ENCODE peak calls at places on chromosomes 12 and 14, in nine cellular contexts. D, H, M, W, E, X, F, I and C are unnamed samples.

GRCh38 chr12:126349383-126349782 is 1284.1 kb downstream of the AACS start:
- DNase-seq in I (no peak), M (no peak), X (no peak), F (no peak), D (no peak), H (no peak), E (no peak), W (no peak), C (no peak)

GRCh38 chr12:71725011-71725410 is 29.7 kb upstream of the RAB21 start:
- DNase-seq in X (no peak), W (no peak), I (no peak), F (no peak), H (no peak), E (no peak), D (no peak), M (no peak), C (no peak)

GRCh38 chr14:61977217-61977616 is 215.0 kb downstream of the SNAPC1 start:
- DNase-seq in F (no peak), H (no peak), X (no peak), I (no peak), W (no peak), E (no peak), M (no peak), D (no peak), C (no peak)

GRCh38 chr14:101083564-101084435 is 180.3 kb upstream of the RTL1 start:
- DNase-seq in H (no peak), F (no peak), I (no peak), X (no peak), M (no peak), E (peak; percentile 89), W (peak; percentile 27), D (no peak), C (peak; percentile 45)

GRCh38 chr12:122868471-122869177 is 27.3 kb downstream of the VPS37B start:
- DNase-seq in M (no peak), E (no peak), H (no peak), F (no peak), W (no peak), I (no peak), D (no peak), X (no peak), C (no peak)

GRCh38 chr14:62117010-62117717 is 354.9 kb downstream of the SNAPC1 start:
- DNase-seq in E (peak; percentile 98), X (peak; percentile 35), D (peak; percentile 93), M (no peak), I (peak; percentile 87), F (peak; percentile 29), W (peak; percentile 53), H (peak; percentile 93), C (peak; percentile 77)

GRCh38 chr14:105325716-105326567 is 11.4 kb downstream of the PACS2 start:
- DNase-seq in W (no peak), I (no peak), F (no peak), H (no peak), E (peak; percentile 22), M (no peak), X (no peak), D (no peak), C (no peak)

GRCh38 chr14:25411933-25412757 is 362.2 kb upstream of the STXBP6 start:
- DNase-seq in F (no peak), W (no peak), E (peak; percentile 87), X (no peak), H (no peak), I (no peak), M (no peak), D (peak; percentile 35), C (no peak)

GRCh38 chr12:44835641-44836379 is 40.3 kb downstream of the NELL2 start:
- DNase-seq in W (no peak), F (no peak), H (no peak), D (no peak), E (no peak), X (peak; percentile 5), I (no peak), M (no peak), C (no peak)

GRCh38 chr14:21768116-21768874 is 94.7 kb upstream of the OR4E1 start:
- DNase-seq in X (peak; percentile 45), H (peak; percentile 65), E (peak; percentile 68), W (no peak), M (peak; percentile 11), D (peak; percentile 42), I (peak; percentile 4), F (no peak), C (no peak)

GRCh38 chr12:56645201-56645716 is 525 bp downstream of the ATP5F1B start:
- DNase-seq in I (no peak), E (peak; percentile 70), H (peak; percentile 21), M (no peak), D (no peak), W (no peak), F (no peak), X (no peak), C (no peak)

GRCh38 chr12:115010324-115010995 is 326.5 kb upstream of the TBX3 start:
- DNase-seq in X (no peak), I (no peak), M (no peak), D (no peak), F (no peak), E (no peak), H (no peak), W (no peak), C (no peak)

DNA sequence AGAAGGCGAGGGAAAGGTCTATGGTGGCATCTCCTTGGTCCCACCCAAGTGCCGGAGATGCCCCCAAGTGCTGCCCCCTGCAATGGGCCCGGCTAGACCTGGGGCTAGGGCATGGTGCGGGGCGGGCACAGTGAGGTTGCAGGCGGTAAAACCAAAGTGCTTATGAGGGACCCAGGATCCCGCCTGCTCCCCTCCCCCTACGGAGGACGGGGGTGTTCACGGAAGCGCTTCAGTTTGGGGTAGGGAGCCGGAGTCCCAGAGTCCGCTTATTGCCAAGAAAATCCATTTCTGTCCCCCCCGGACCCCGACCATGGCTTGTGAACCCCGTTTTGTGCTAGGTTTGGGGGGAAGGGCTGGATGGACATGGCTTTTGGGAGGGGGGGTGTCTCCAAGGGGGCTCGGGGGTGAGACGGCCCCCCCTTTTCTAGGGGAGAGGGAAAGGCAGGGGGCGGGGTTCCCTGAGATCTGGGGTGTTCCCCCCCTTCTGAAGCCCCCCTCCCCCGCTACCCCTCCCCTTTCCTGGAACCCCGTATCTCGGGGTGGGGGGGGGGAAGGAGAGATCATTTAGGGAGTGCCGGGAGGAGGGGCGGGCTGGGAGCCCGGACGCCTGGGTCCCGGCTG is 5.4 kb upstream of the GPR84 start:
- DNase-seq in H (no peak), I (no peak), X (no peak), E (peak; percentile 70), D (no peak), W (no peak), M (no peak), F (peak; percentile 42), C (no peak)
- H3K27ac ChIP-seq in H (no peak overlapping the region), I (no peak overlapping the region), X (no peak overlapping the region), E (no peak overlapping the region), D (no peak overlapping the region), W (no peak overlapping the region), M (no peak overlapping the region), F (peak overlapping the region; percentile 84), C (peak overlapping the region; percentile 67)

DNA sequence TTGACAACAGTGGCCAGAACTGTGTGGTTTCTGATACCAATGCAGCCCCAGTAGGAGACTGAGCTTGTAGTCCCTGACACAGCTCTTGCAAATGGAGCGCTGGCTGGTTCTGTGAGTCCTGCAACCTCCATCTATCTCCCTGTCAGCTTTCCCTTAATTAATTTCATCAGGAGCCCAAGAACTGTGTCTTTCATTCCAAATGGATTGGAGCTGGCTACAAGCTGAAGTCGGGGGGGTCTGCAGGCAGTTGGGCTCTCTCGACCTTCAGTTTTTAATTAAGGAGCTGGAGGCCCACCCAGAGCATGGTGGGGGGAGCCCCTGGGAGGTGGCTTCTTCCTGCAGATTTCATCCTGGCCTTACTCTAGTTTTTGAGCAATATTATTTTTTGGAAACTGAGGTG is 160.6 kb downstream of the ADGRD1 start:
- DNase-seq in D (no peak), I (no peak), X (no peak), F (no peak), W (no peak), M (no peak), E (no peak), H (no peak), C (no peak)
- H3K27ac ChIP-seq in D (no peak overlapping the region), I (no peak overlapping the region), X (no peak overlapping the region), F (no peak overlapping the region), W (no peak overlapping the region), M (no peak overlapping the region), E (no peak overlapping the region), H (no peak overlapping the region), C (no peak overlapping the region)

GRCh38 chr14:54672181-54672580 is 105.3 kb downstream of the SAMD4A start:
- DNase-seq in M (no peak), H (no peak), X (no peak), E (no peak), I (no peak), D (no peak), W (no peak), F (no peak), C (no peak)

GRCh38 chr14:54672688-54673087 is 105.8 kb downstream of the SAMD4A start:
- DNase-seq in H (no peak), X (no peak), I (no peak), E (no peak), F (no peak), M (no peak), D (no peak), W (no peak), C (no peak)

GRCh38 chr14:54674342-54674741 is 107.4 kb downstream of the SAMD4A start:
- DNase-seq in H (no peak), F (no peak), E (no peak), W (no peak), M (no peak), X (no peak), D (no peak), I (no peak), C (no peak)

GRCh38 chr14:54671537-54671936 is 104.6 kb downstream of the SAMD4A start:
- DNase-seq in W (no peak), F (no peak), E (peak; percentile 62), M (no peak), D (no peak), I (no peak), H (no peak), X (no peak), C (no peak)

DNA sequence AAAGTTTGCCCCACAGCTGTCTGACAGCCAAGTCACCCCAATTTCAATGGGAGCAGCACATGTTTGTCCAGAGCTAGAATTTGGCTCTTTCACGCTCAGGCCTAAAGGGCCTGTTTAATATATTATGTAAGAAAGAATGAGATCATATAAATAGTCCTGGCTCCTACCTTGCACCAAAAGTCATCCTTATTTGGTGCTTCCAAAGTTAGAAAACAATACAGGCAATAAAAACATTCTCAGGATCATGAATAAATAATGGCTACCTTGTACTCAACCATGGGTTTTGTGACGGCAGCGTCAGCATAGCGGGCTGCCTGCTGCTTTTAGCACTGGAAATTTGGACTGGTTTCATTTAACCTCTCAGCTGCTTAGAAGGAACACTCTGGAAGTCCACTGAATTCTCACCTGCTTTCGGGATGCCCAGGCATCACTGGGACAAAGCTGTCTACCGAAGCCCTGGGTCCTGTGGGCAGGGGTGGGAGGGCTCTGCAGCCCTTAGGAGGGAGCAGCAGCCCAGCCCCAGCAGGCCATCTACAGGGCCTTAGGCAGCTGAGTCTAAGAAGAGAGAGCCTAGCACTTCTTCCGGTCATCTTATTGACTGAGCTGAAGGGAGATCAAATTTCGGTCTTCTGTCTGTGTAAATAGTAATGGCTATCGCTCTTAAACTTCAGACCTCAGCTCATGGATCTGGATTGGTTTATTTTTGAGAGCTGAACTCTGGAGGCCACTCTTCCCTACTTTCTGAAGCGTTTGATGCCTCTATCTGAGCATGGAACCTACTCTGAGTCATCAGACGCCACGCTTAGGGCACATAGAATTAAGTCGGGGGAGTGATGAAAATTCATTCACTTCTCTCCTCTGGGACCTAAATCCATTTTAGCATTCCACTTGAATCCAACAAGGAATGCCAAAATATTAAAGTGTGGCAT is 106.5 kb downstream of the SAMD4A start:
- DNase-seq in I (peak; percentile 34), M (no peak), W (no peak), X (no peak), F (no peak), E (peak; percentile 63), D (no peak), H (peak; percentile 46), C (no peak)
- H3K27ac ChIP-seq in I (peak overlapping the region; percentile 12), M (no peak overlapping the region), W (no peak overlapping the region), X (no peak overlapping the region), F (peak overlapping the region; percentile 88), E (no peak overlapping the region), D (no peak overlapping the region), H (peak overlapping the region; percentile 89), C (peak overlapping the region; percentile 28)

GRCh38 chr12:14394317-14395058 is 29.0 kb downstream of the ATF7IP start:
- DNase-seq in W (no peak), X (peak; percentile 79), I (peak; percentile 78), F (no peak), D (peak; percentile 63), E (no peak), H (peak; percentile 77), M (peak; percentile 18), C (no peak)
- H3K27ac ChIP-seq in W (no peak overlapping the region), X (peak overlapping the region; percentile 73), I (peak overlapping the region; percentile 71), F (peak overlapping the region; percentile 13), D (peak overlapping the region; percentile 19), E (peak overlapping the region; percentile 1), H (peak overlapping the region; percentile 87), M (peak overlapping the region; percentile 82), C (peak overlapping the region; percentile 65)